ENCODE peak calls at places on chromosomes 3 and 15, in eight cellular contexts. One of them, this sample, is unnamed.

GRCh38 chr3:116179091-116179490 is 266.2 kb downstream of the LSAMP start:
- DNase-seq in BE2C: no peak
- DNase-seq in neural progenitor cell: no peak
- DNase-seq in HFF-Myc: peak
- DNase-seq in lower leg skin: no peak
- DNase-seq in colonic mucosa: no peak
- DNase-seq in left ventricle myocardium inferior: no peak
- DNase-seq in left lung: no peak
- DNase-seq in this sample: no peak

GRCh38 chr3:114867828-114868498 is 279.1 kb downstream of the ZBTB20 start:
- DNase-seq in BE2C: no peak
- DNase-seq in HFF-Myc: no peak
- DNase-seq in lower leg skin: no peak
- DNase-seq in colonic mucosa: no peak
- DNase-seq in neural progenitor cell: no peak
- DNase-seq in left ventricle myocardium inferior: no peak
- DNase-seq in left lung: no peak
- DNase-seq in this sample: no peak

GRCh38 chr3:187999821-188000220 is 154.1 kb upstream of the LPP start:
- DNase-seq in lower leg skin: peak
- DNase-seq in neural progenitor cell: no peak
- DNase-seq in BE2C: no peak
- DNase-seq in colonic mucosa: no peak
- DNase-seq in HFF-Myc: no peak
- DNase-seq in left ventricle myocardium inferior: no peak
- DNase-seq in left lung: no peak
- DNase-seq in this sample: no peak

GRCh38 chr3:37346227-37347005 is 172.0 kb upstream of the LRRFIP2 start:
- DNase-seq in colonic mucosa: no peak
- DNase-seq in left ventricle myocardium inferior: no peak
- DNase-seq in HFF-Myc: no peak
- DNase-seq in neural progenitor cell: no peak
- DNase-seq in BE2C: no peak
- DNase-seq in lower leg skin: no peak
- DNase-seq in left lung: no peak
- DNase-seq in this sample: no peak

GRCh38 chr3:31878231-31878838 is 102.7 kb downstream of the OSBPL10 start:
- DNase-seq in colonic mucosa: no peak
- DNase-seq in left lung: no peak
- DNase-seq in neural progenitor cell: no peak
- DNase-seq in BE2C: no peak
- DNase-seq in lower leg skin: no peak
- DNase-seq in left ventricle myocardium inferior: no peak
- DNase-seq in HFF-Myc: no peak
- DNase-seq in this sample: no peak

GRCh38 chr3:111594205-111594604 is 941 bp downstream of the ZBED2 start:
- DNase-seq in colonic mucosa: no peak
- DNase-seq in left lung: no peak
- DNase-seq in left ventricle myocardium inferior: no peak
- DNase-seq in BE2C: no peak
- DNase-seq in HFF-Myc: no peak
- DNase-seq in lower leg skin: no peak
- DNase-seq in neural progenitor cell: no peak
- DNase-seq in this sample: peak

GRCh38 chr3:73451276-73451973 is 173.3 kb downstream of the PDZRN3 start:
- DNase-seq in left lung: no peak
- DNase-seq in left ventricle myocardium inferior: no peak
- DNase-seq in HFF-Myc: no peak
- DNase-seq in lower leg skin: no peak
- DNase-seq in BE2C: no peak
- DNase-seq in colonic mucosa: no peak
- DNase-seq in neural progenitor cell: no peak
- DNase-seq in this sample: no peak

GRCh38 chr3:31039145-31039544 is 144.7 kb upstream of the GADL1 start:
- DNase-seq in left ventricle myocardium inferior: no peak
- DNase-seq in BE2C: no peak
- DNase-seq in HFF-Myc: no peak
- DNase-seq in left lung: no peak
- DNase-seq in lower leg skin: no peak
- DNase-seq in neural progenitor cell: no peak
- DNase-seq in colonic mucosa: no peak
- DNase-seq in this sample: no peak

GRCh38 chr15:56295433-56295832 is 51.8 kb upstream of the RFX7 start:
- DNase-seq in colonic mucosa: no peak
- DNase-seq in HFF-Myc: no peak
- DNase-seq in left lung: no peak
- DNase-seq in lower leg skin: no peak
- DNase-seq in left ventricle myocardium inferior: no peak
- DNase-seq in BE2C: no peak
- DNase-seq in neural progenitor cell: no peak
- DNase-seq in this sample: no peak

GRCh38 chr15:61227269-61228024 is 1.7 kb downstream of the RORA start:
- DNase-seq in BE2C: peak
- DNase-seq in left ventricle myocardium inferior: no peak
- DNase-seq in colonic mucosa: peak
- DNase-seq in lower leg skin: no peak
- DNase-seq in neural progenitor cell: peak
- DNase-seq in HFF-Myc: peak
- DNase-seq in left lung: peak
- DNase-seq in this sample: peak

GRCh38 chr3:59566481-59566975 is 516.7 kb upstream of the CFAP20DC start:
- DNase-seq in left lung: no peak
- DNase-seq in HFF-Myc: no peak
- DNase-seq in neural progenitor cell: no peak
- DNase-seq in lower leg skin: no peak
- DNase-seq in left ventricle myocardium inferior: no peak
- DNase-seq in BE2C: no peak
- DNase-seq in colonic mucosa: no peak
- DNase-seq in this sample: no peak

GRCh38 chr15:40029979-40030893 is 8.7 kb downstream of the SRP14 start:
- DNase-seq in BE2C: peak
- DNase-seq in lower leg skin: no peak
- DNase-seq in left ventricle myocardium inferior: no peak
- DNase-seq in colonic mucosa: peak
- DNase-seq in neural progenitor cell: peak
- DNase-seq in HFF-Myc: no peak
- DNase-seq in left lung: no peak
- DNase-seq in this sample: no peak

GRCh38 chr15:79673416-79674123 is 223.2 kb downstream of the MTHFS start:
- DNase-seq in colonic mucosa: no peak
- DNase-seq in lower leg skin: no peak
- DNase-seq in neural progenitor cell: peak
- DNase-seq in left lung: no peak
- DNase-seq in left ventricle myocardium inferior: no peak
- DNase-seq in BE2C: no peak
- DNase-seq in HFF-Myc: peak
- DNase-seq in this sample: peak
- TF ChIP-seq CTCF in colonic mucosa: no peak
- TF ChIP-seq CTCF in lower leg skin: no peak
- TF ChIP-seq CTCF in neural progenitor cell: no peak
- TF ChIP-seq CTCF in left lung: no peak
- TF ChIP-seq CTCF in left ventricle myocardium inferior: no peak
- TF ChIP-seq CTCF in BE2C: no peak
- TF ChIP-seq CTCF in HFF-Myc: peak
- TF ChIP-seq CTCF in this sample: no peak

GRCh38 chr3:124299831-124300230 is 307.9 kb upstream of the ROPN1 start:
- DNase-seq in HFF-Myc: no peak
- DNase-seq in left lung: no peak
- DNase-seq in neural progenitor cell: no peak
- DNase-seq in BE2C: no peak
- DNase-seq in colonic mucosa: no peak
- DNase-seq in left ventricle myocardium inferior: no peak
- DNase-seq in lower leg skin: no peak
- DNase-seq in this sample: no peak
- H3K4me3 ChIP-seq in HFF-Myc: no peak
- H3K4me3 ChIP-seq in left lung: no peak
- H3K4me3 ChIP-seq in neural progenitor cell: no peak
- H3K4me3 ChIP-seq in BE2C: no peak
- H3K4me3 ChIP-seq in colonic mucosa: no peak
- H3K4me3 ChIP-seq in left ventricle myocardium inferior: no peak
- H3K4me3 ChIP-seq in lower leg skin: no peak
- H3K4me3 ChIP-seq in this sample: no peak

DNA sequence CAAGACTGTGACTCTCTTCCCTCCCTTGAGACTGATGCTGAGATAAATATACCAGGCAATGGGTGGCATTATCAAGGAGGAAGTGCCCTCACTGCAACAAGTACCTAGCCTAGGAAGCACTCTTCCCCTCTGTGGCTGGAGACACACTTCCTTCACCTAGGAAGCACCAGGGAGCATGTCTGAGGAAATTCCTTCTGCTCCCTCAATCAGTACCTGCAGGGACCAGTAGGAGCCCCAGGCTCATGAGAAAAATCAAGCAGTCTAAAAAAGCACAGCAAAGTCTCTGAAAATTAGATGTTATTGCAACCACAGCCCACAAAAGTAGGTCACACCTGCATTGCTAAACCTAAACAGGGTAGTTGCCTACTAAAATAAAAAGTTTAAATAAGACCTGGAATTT is 78.2 kb upstream of the TRPM1 start:
- DNase-seq in left lung: no peak
- DNase-seq in colonic mucosa: no peak
- DNase-seq in lower leg skin: no peak
- DNase-seq in HFF-Myc: no peak
- DNase-seq in BE2C: no peak
- DNase-seq in neural progenitor cell: no peak
- DNase-seq in left ventricle myocardium inferior: no peak
- DNase-seq in this sample: no peak
- TF ChIP-seq CTCF in left lung: no peak
- TF ChIP-seq CTCF in colonic mucosa: no peak
- TF ChIP-seq CTCF in lower leg skin: no peak
- TF ChIP-seq CTCF in HFF-Myc: no peak
- TF ChIP-seq CTCF in BE2C: peak
- TF ChIP-seq CTCF in neural progenitor cell: peak
- TF ChIP-seq CTCF in left ventricle myocardium inferior: no peak
- TF ChIP-seq CTCF in this sample: no peak

GRCh38 chr3:39473452-39474125 is 6.1 kb downstream of the MOBP start:
- DNase-seq in neural progenitor cell: no peak
- DNase-seq in lower leg skin: no peak
- DNase-seq in left ventricle myocardium inferior: no peak
- DNase-seq in HFF-Myc: no peak
- DNase-seq in BE2C: no peak
- DNase-seq in colonic mucosa: no peak
- DNase-seq in left lung: no peak
- DNase-seq in this sample: no peak
- H3K4me3 ChIP-seq in neural progenitor cell: no peak
- H3K4me3 ChIP-seq in lower leg skin: no peak
- H3K4me3 ChIP-seq in left ventricle myocardium inferior: no peak
- H3K4me3 ChIP-seq in HFF-Myc: no peak
- H3K4me3 ChIP-seq in BE2C: no peak
- H3K4me3 ChIP-seq in colonic mucosa: no peak
- H3K4me3 ChIP-seq in left lung: no peak
- H3K4me3 ChIP-seq in this sample: no peak

GRCh38 chr15:98805434-98806274 is 157.3 kb downstream of the IGF1R start:
- DNase-seq in BE2C: peak
- DNase-seq in colonic mucosa: no peak
- DNase-seq in lower leg skin: no peak
- DNase-seq in left ventricle myocardium inferior: no peak
- DNase-seq in neural progenitor cell: no peak
- DNase-seq in HFF-Myc: no peak
- DNase-seq in left lung: no peak
- DNase-seq in this sample: no peak
- TF ChIP-seq CTCF in BE2C: peak
- TF ChIP-seq CTCF in colonic mucosa: peak
- TF ChIP-seq CTCF in lower leg skin: no peak
- TF ChIP-seq CTCF in left ventricle myocardium inferior: peak
- TF ChIP-seq CTCF in neural progenitor cell: peak
- TF ChIP-seq CTCF in HFF-Myc: no peak
- TF ChIP-seq CTCF in left lung: no peak
- TF ChIP-seq CTCF in this sample: peak

DNA sequence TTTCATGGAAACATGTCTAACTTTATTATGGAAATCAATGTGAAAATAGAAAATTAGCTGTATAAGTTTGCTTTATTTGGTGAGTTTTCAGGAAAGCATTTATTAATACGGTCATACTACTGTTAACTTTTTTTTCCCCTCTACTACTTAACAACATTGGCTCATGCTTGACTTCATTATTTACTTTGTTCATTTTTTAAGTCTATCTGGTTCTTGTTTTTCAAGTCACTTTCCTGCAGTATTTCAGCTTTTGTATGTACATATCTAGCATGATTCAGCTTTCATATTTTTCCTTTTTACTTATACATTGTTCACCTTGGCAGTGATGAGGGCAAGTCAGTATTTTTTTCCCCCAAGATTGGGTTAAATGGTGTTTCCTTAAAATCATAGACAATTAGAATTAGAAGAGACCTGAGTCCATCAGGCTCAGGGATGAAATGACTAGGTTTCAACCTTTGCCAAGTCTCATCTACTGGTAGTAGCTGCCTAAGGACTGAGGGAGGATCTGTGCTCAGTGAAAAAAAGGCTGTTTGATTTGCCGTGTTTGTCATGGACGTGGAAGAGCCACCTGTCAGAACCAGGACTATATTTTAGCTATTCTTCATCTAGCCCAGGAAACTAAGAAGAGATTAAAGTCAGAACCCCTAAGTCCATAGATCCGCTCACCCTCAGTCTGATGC is 15.4 kb downstream of the TMOD3 start:
- DNase-seq in left lung: no peak
- DNase-seq in HFF-Myc: no peak
- DNase-seq in BE2C: no peak
- DNase-seq in left ventricle myocardium inferior: no peak
- DNase-seq in colonic mucosa: no peak
- DNase-seq in lower leg skin: no peak
- DNase-seq in neural progenitor cell: no peak
- DNase-seq in this sample: no peak
- H3K4me3 ChIP-seq in left lung: no peak
- H3K4me3 ChIP-seq in HFF-Myc: no peak
- H3K4me3 ChIP-seq in BE2C: no peak
- H3K4me3 ChIP-seq in left ventricle myocardium inferior: no peak
- H3K4me3 ChIP-seq in colonic mucosa: no peak
- H3K4me3 ChIP-seq in lower leg skin: no peak
- H3K4me3 ChIP-seq in neural progenitor cell: no peak
- H3K4me3 ChIP-seq in this sample: no peak

DNA sequence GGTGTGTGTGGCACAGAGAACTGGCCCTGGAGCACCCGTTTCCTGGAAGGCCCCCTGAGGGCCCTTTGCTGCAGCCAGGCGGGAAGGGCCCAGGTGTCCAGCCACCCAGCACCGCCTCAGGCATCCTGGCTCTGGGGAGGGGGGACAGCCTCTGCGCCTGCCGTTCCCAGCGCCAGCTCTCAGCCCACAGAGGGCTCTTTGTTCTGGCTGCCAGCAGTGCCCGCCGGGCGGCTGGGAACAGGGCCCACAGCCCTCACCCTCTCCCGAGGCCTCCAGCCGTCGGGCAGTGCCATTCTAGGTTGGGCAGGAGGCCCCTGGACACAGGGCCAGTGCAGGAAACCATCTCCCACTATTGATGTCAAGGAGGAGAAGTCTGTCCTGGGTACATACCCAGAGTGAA is 8.3 kb downstream of the SLC38A3 start:
- DNase-seq in left ventricle myocardium inferior: no peak
- DNase-seq in HFF-Myc: no peak
- DNase-seq in lower leg skin: no peak
- DNase-seq in colonic mucosa: no peak
- DNase-seq in neural progenitor cell: no peak
- DNase-seq in BE2C: no peak
- DNase-seq in left lung: no peak
- DNase-seq in this sample: no peak
- TF ChIP-seq CTCF in left ventricle myocardium inferior: no peak
- TF ChIP-seq CTCF in HFF-Myc: no peak
- TF ChIP-seq CTCF in lower leg skin: no peak
- TF ChIP-seq CTCF in colonic mucosa: no peak
- TF ChIP-seq CTCF in neural progenitor cell: no peak
- TF ChIP-seq CTCF in BE2C: no peak
- TF ChIP-seq CTCF in left lung: no peak
- TF ChIP-seq CTCF in this sample: no peak